ENCODE peak calls at places on chromosome 7, in nine cellular contexts. U is mammary epithelial cell, S is Peyer's patch, H is colonic mucosa, D is esophagus squamous epithelium, W is cardiac muscle cell, V is upper lobe of right lung, N is PC-3, A is pancreas. P is an unnamed sample.

GRCh38 chr7:104096683-104097082 is 107.2 kb upstream of the RELN start:
- DNase-seq in A (no peak), U (peak), N (peak), V (no peak), W (peak), H (no peak), D (no peak), S (no peak), P (peak)

GRCh38 chr7:12884856-12885440 is 197.5 kb downstream of the ARL4A start:
- DNase-seq in H (no peak), A (no peak), S (no peak), D (no peak), N (no peak), W (no peak), U (no peak), V (no peak), P (no peak)

GRCh38 chr7:1510780-1511154 is 6.6 kb upstream of the INTS1 start:
- DNase-seq in U (no peak), S (no peak), D (no peak), V (no peak), H (no peak), W (no peak), N (no peak), A (peak), P (no peak)

GRCh38 chr7:136063337-136063666 is 86.1 kb upstream of the MTPN start:
- DNase-seq in H (no peak), U (no peak), W (no peak), D (no peak), S (no peak), N (no peak), A (no peak), V (no peak), P (no peak)

GRCh38 chr7:1426474-1426873 is 32.8 kb downstream of the MICALL2 start:
- DNase-seq in W (no peak), A (no peak), V (no peak), S (no peak), H (no peak), U (no peak), D (no peak), N (no peak), P (no peak)

GRCh38 chr7:40279991-40280390 is 145.2 kb downstream of the SUGCT start:
- DNase-seq in H (no peak), A (no peak), S (no peak), W (no peak), V (no peak), U (no peak), D (no peak), N (no peak), P (no peak)

GRCh38 chr7:47827321-47827720 is 120.9 kb downstream of the PKD1L1 start:
- DNase-seq in N (peak), V (no peak), H (no peak), W (no peak), S (no peak), D (no peak), A (peak), U (peak), P (no peak)

GRCh38 chr7:43869898-43870240 is 552 bp upstream of the MRPS24 start:
- DNase-seq in H (peak), W (no peak), U (peak), N (peak), S (no peak), A (no peak), V (no peak), D (no peak), P (no peak)

GRCh38 chr7:79332091-79332490 is 121.4 kb downstream of the MAGI2 start:
- DNase-seq in N (peak), D (no peak), V (no peak), A (no peak), U (no peak), S (no peak), W (no peak), H (no peak), P (no peak)

GRCh38 chr7:73831656-73832579 is 1.1 kb downstream of the CLDN4 start:
- DNase-seq in D (no peak), S (peak), N (peak), W (no peak), V (peak), H (peak), U (peak), A (peak), P (no peak)

GRCh38 chr7:25481891-25482290 is 253.6 kb upstream of the NPVF start:
- DNase-seq in V (no peak), W (no peak), U (no peak), N (no peak), H (no peak), S (no peak), A (no peak), D (no peak), P (no peak)

GRCh38 chr7:44235066-44235465 is 34.3 kb downstream of the YKT6 start:
- DNase-seq in D (no peak), U (no peak), A (no peak), W (no peak), S (no peak), H (no peak), N (no peak), V (no peak), P (no peak)

GRCh38 chr7:64559206-64559605 is 3.7 kb downstream of the ZNF680 start:
- DNase-seq in N (peak), A (no peak), W (no peak), S (no peak), V (no peak), D (no peak), U (no peak), H (no peak), P (no peak)

GRCh38 chr7:75971961-75972763 is 22.2 kb downstream of the TMEM120A start:
- DNase-seq in W (peak), V (peak), H (peak), A (no peak), N (no peak), S (no peak), D (no peak), U (no peak), P (no peak)

GRCh38 chr7:73703985-73704639 is 15.4 kb downstream of the STX1A start:
- DNase-seq in U (no peak), W (peak), N (no peak), V (peak), S (peak), H (peak), D (no peak), A (no peak), P (no peak)

GRCh38 chr7:104267701-104268368 is 60.0 kb upstream of the ORC5 start:
- DNase-seq in A (no peak), N (peak), W (no peak), U (peak), S (no peak), H (no peak), D (no peak), V (no peak), P (no peak)

GRCh38 chr7:94838717-94839116 is 68.7 kb upstream of the PPP1R9A start:
- DNase-seq in V (no peak), A (no peak), N (no peak), W (no peak), H (no peak), U (no peak), S (no peak), D (no peak), P (no peak)

GRCh38 chr7:24825931-24826661 is 68.8 kb upstream of the GSDME start:
- DNase-seq in V (no peak), H (peak), W (no peak), S (peak), D (no peak), U (peak), N (peak), A (no peak), P (no peak)

GRCh38 chr7:98598846-98599615 is 18.1 kb upstream of the NPTX2 start:
- DNase-seq in U (no peak), V (no peak), D (no peak), W (no peak), S (no peak), H (peak), A (no peak), N (no peak), P (no peak)

GRCh38 chr7:80681272-80681885 is 42.9 kb downstream of the CD36 start:
- DNase-seq in U (peak), S (no peak), V (no peak), H (no peak), A (no peak), N (peak), W (peak), D (no peak), P (peak)

GRCh38 chr7:48964074-48964473 is 39.7 kb downstream of the CDC14C start:
- DNase-seq in A (no peak), W (peak), N (no peak), D (no peak), H (no peak), S (no peak), V (no peak), U (no peak), P (no peak)

GRCh38 chr7:205117-206010 is 13.0 kb downstream of the FAM20C start:
- DNase-seq in S (no peak), W (no peak), D (no peak), H (no peak), V (no peak), U (no peak), A (no peak), N (no peak), P (peak)

GRCh38 chr7:23333671-23334246 is 34.6 kb downstream of the MALSU1 start:
- DNase-seq in V (no peak), S (no peak), W (no peak), A (no peak), H (no peak), N (peak), U (peak), D (no peak), P (no peak)

GRCh38 chr7:20340839-20341238 is 10.1 kb downstream of the ITGB8 start:
- DNase-seq in N (peak), H (peak), U (peak), A (no peak), W (no peak), V (no peak), S (no peak), D (no peak), P (no peak)

GRCh38 chr7:90383422-90383821 is 19.8 kb upstream of the CLDN12 start:
- DNase-seq in U (peak), H (no peak), W (no peak), N (peak), V (no peak), S (no peak), A (no peak), D (no peak), P (no peak)

GRCh38 chr7:16318989-16319915 is 102.1 kb downstream of the CRPPA start:
- DNase-seq in D (no peak), S (no peak), V (no peak), U (peak), H (no peak), A (no peak), N (peak), W (no peak), P (no peak)

GRCh38 chr7:149599636-149600206 is 102.1 kb upstream of the ZNF746 start:
- DNase-seq in N (no peak), S (no peak), U (no peak), A (no peak), V (no peak), W (no peak), H (no peak), D (no peak), P (peak)

GRCh38 chr7:98250789-98251188 is 1.2 kb downstream of the TECPR1 start:
- DNase-seq in H (peak), S (no peak), N (peak), W (no peak), A (no peak), D (no peak), U (no peak), V (no peak), P (peak)

GRCh38 chr7:94949532-94949931 is 42.1 kb downstream of the PPP1R9A start:
- DNase-seq in S (no peak), N (peak), U (peak), H (no peak), V (no peak), A (no peak), D (no peak), W (no peak), P (no peak)

GRCh38 chr7:86504229-86504628 is 139.5 kb upstream of the GRM3 start:
- DNase-seq in W (no peak), N (peak), H (no peak), A (no peak), V (no peak), S (no peak), U (no peak), D (no peak), P (no peak)

GRCh38 chr7:36966636-36967035 is 242.3 kb upstream of the AOAH start:
- DNase-seq in W (no peak), N (no peak), U (no peak), S (no peak), A (no peak), D (no peak), H (no peak), V (no peak), P (no peak)

GRCh38 chr7:69019437-69019836 is 578.8 kb upstream of the AUTS2 start:
- DNase-seq in N (no peak), A (no peak), U (no peak), V (no peak), W (no peak), H (no peak), S (no peak), D (no peak), P (no peak)

GRCh38 chr7:83930262-83930661 is 264.3 kb downstream of the SEMA3A start:
- DNase-seq in A (no peak), W (no peak), H (no peak), S (no peak), N (no peak), D (no peak), U (no peak), V (no peak), P (no peak)

GRCh38 chr7:158320328-158320727 is 267.3 kb downstream of the PTPRN2 start:
- DNase-seq in U (no peak), S (no peak), V (no peak), D (no peak), W (no peak), A (no peak), H (no peak), N (no peak), P (no peak)
- H3K4me3 ChIP-seq in U (no peak), S (no peak), V (no peak), D (no peak), W (no peak), A (no peak), H (no peak), N (no peak), P (no peak)

DNA sequence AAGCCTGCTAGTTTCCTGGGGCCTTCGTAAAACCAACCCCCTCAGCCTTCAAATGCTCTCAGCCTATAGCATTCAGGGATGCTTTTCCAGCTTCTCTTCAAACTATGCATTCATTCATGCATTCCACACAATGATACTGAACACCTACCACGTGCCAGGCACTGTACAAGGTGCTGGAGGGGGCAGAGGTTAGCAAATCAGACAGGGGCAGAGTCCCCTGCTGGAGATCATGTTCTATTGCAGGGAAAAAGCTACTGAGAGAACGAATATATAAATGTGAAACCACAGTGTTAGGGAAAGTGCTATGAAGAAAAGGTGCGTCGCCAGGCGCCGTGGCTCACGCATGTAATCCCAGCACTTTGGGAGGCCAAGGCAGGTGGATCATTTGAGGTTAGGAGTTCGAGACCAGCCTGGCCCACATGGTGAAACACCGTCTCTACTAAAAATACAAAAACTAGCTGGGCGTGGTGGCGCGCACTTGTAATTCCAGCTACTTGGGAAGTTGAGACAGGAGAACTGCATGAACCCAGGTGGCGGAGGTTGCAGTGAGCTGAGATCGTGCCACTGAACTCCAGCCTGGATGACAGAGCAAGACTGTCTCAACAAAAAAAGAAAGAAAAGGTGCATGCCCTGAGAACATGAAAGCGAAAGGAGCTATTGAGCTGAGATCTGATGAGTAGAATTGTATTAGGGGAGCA is 64.6 kb upstream of the CALN1 start:
- DNase-seq in N (no peak), D (no peak), S (no peak), H (no peak), A (no peak), V (no peak), W (no peak), U (no peak), P (no peak)
- TF ChIP-seq CTCF in N (no peak), D (no peak), S (no peak), H (no peak), A (no peak), V (no peak), W (no peak), U (no peak), P (peak)

GRCh38 chr7:128361463-128362441 is at the start of gene PRRT4:
- DNase-seq in S (no peak), V (peak), H (no peak), A (peak), N (peak), D (no peak), U (no peak), W (peak), P (no peak)

GRCh38 chr7:128358233-128358632 is 3.3 kb downstream of the PRRT4 start:
- DNase-seq in D (no peak), S (no peak), N (no peak), H (no peak), W (no peak), U (no peak), A (no peak), V (no peak), P (no peak)

GRCh38 chr7:128357366-128357662 is 4.2 kb downstream of the PRRT4 start:
- DNase-seq in N (peak), D (no peak), S (no peak), W (peak), V (no peak), U (no peak), H (no peak), A (no peak), P (no peak)

GRCh38 chr7:128359336-128359735 is 2.2 kb downstream of the PRRT4 start:
- DNase-seq in N (no peak), D (no peak), A (no peak), U (no peak), S (no peak), V (no peak), H (no peak), W (no peak), P (no peak)

DNA sequence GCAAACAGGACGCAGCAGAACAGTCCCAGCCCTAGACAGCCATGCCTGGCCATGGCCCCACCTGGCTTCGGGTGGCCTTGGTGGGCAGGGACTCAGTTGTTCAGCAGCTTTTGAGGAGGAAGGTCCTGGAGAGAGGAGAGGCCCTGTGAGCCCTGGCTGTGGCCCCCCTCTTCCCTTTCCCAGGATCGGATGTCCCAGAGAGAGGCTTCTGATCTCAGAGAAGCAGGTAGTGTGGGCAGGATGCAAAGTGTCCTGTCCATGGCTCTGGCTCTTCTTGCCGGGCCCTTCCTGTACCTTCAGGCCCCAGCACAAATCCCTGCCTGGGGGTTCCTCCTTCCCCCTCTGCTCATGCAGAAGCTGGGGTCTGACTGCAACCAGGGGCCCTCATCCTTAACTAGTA is 1.6 kb downstream of the PRRT4 start:
- DNase-seq in V (no peak), S (no peak), U (no peak), A (no peak), N (no peak), W (no peak), D (no peak), H (no peak), P (no peak)
- H3K4me3 ChIP-seq in V (no peak), S (no peak), U (no peak), A (no peak), N (no peak), W (no peak), D (no peak), H (no peak), P (no peak)

GRCh38 chr7:143494622-143495021 is 16.9 kb downstream of the TAS2R41 start:
- DNase-seq in S (no peak), D (no peak), N (peak), H (no peak), W (no peak), V (no peak), U (no peak), A (no peak), P (no peak)
- TF ChIP-seq CTCF in S (no peak), D (no peak), N (peak), H (no peak), W (no peak), V (no peak), U (peak), A (no peak), P (no peak)

GRCh38 chr7:11776083-11776482 is 55.9 kb downstream of the THSD7A start:
- DNase-seq in D (no peak), U (no peak), S (no peak), A (no peak), H (no peak), W (no peak), N (no peak), V (no peak), P (no peak)
- H3K4me3 ChIP-seq in D (no peak), U (no peak), S (no peak), A (no peak), H (no peak), W (no peak), N (no peak), V (no peak), P (no peak)

DNA sequence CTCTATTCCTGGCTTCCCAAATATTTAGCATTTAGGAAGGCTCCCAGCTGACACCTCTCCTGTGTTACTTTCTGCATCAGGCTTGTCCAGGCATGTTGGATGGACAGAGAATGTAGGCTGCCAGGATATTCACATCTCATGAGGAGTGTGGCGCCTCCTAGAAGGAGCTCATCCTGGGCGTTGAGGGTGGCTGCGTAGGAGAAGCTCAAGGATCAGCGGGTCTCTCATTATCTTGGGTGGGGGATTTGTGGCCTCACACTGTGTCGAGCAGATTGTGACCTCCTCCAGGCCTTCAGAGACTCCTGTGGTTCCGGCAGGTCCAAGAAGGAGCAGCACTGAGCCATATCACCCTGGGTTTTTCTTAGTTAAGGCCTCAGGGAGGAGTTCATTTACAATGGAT is 8.6 kb upstream of the COBL start:
- DNase-seq in D (no peak), S (no peak), H (no peak), A (no peak), W (no peak), V (no peak), U (peak), N (no peak), P (no peak)
- TF ChIP-seq CTCF in D (no peak), S (no peak), H (no peak), A (no peak), W (no peak), V (no peak), U (no peak), N (no peak), P (no peak)

DNA sequence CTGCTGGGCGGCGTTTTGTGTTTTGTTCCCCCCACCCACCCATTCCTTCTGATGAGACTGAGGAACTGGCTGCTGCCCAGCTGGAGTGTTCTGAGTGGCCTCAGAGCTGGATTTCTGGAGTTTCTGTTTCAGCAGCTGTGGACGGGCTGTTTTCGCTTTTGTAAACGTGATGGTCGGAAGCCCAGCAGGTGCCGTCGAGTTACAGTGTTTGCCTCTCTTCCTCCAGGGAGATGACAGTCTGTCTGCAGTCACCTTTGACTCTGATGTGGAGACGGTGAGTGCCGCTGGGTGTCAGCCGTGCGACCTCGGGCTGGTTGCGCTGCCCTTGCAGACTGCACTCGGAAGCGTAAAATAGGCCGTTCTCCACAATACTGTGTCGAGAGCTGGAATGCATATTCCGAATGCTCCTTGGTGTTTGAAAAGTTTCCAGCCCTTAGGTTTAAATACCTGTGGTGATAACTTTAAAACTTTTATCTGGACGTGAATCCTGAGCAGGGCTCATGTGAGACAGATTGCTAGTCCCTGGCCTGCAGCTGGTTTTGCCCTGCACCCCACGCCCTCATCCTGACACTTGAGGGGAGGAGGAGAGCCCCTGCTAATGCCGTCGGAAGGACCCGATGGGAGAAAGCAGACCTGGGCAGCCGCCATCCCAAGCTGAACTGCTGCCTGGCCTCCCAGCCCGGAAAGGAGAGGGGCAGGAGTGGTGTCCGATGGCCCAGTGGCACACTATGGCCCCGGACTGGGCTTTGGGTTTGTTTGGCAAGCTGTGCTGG is 8.3 kb downstream of the IQCE start:
- DNase-seq in S (peak), N (no peak), V (no peak), D (no peak), W (peak), A (no peak), H (peak), U (no peak), P (peak)
- H3K4me3 ChIP-seq in S (no peak), N (no peak), V (no peak), D (no peak), W (no peak), A (no peak), H (no peak), U (no peak), P (peak)

P was measured in GM12865.